ENCODE peak calls at places on chromosomes 1 and 21, in four cellular contexts. I is K562, U is HepG2, P is SK-N-SH. M is an unnamed sample.

GRCh38 chr21:25584833-25585232 is 22.4 kb downstream of the MRPL39 start:
- DNase-seq in I (no peak), U (no peak), P (no peak), M (no peak)

GRCh38 chr1:44089371-44090070 is 29.1 kb upstream of the KLF17 start:
- DNase-seq in I (no peak), U (peak), P (no peak), M (no peak)

GRCh38 chr1:111750856-111751255 is 4.8 kb upstream of the DDX20 start:
- DNase-seq in I (no peak), U (no peak), P (no peak), M (no peak)

GRCh38 chr1:39105061-39105840 is 79.1 kb downstream of the NDUFS5 start:
- DNase-seq in I (peak), U (no peak), P (peak), M (no peak)

GRCh38 chr1:212453156-212453857 is 20.6 kb downstream of the NENF start:
- DNase-seq in I (no peak), U (no peak), P (no peak), M (no peak)

GRCh38 chr1:37697090-37697489 is 4.8 kb downstream of the CDCA8 start:
- DNase-seq in I (no peak), U (no peak), P (no peak), M (no peak)

GRCh38 chr1:46446646-46447498 is 42.8 kb upstream of the DMBX1 start:
- DNase-seq in I (peak), U (peak), P (peak), M (no peak)

GRCh38 chr1:30687886-30688285 is 35.5 kb downstream of the MATN1 start:
- DNase-seq in I (no peak), U (no peak), P (no peak), M (no peak)

GRCh38 chr1:165218666-165219065 is 137.8 kb downstream of the LMX1A start:
- DNase-seq in I (no peak), U (no peak), P (no peak), M (no peak)

GRCh38 chr1:57599233-57599994 is 175.6 kb upstream of the DAB1 start:
- DNase-seq in I (no peak), U (no peak), P (no peak), M (no peak)

GRCh38 chr1:230382060-230382491 is 44.1 kb downstream of the PGBD5 start:
- DNase-seq in I (no peak), U (peak), P (no peak), M (no peak)

GRCh38 chr21:16280731-16281130 is 550.9 kb downstream of the USP25 start:
- DNase-seq in I (no peak), U (no peak), P (no peak), M (no peak)

GRCh38 chr1:228794173-228794572 is 58.9 kb downstream of the RHOU start:
- DNase-seq in I (no peak), U (no peak), P (no peak), M (peak)

GRCh38 chr1:156703336-156703735 is 2.0 kb downstream of the CRABP2 start:
- DNase-seq in I (no peak), U (no peak), P (no peak), M (no peak)

GRCh38 chr1:39919545-39919944 is 17.8 kb upstream of the MYCL start:
- DNase-seq in I (peak), U (peak), P (peak), M (peak)

GRCh38 chr1:18132707-18133066 is 25.1 kb downstream of the IGSF21 start:
- DNase-seq in I (no peak), U (no peak), P (no peak), M (no peak)

GRCh38 chr21:26842976-26843911 is 2.0 kb downstream of the ADAMTS1 start:
- DNase-seq in I (no peak), U (no peak), P (peak), M (no peak)

GRCh38 chr1:94683886-94684285 is 136.3 kb upstream of the SLC44A3 start:
- DNase-seq in I (no peak), U (no peak), P (no peak), M (no peak)

GRCh38 chr1:84377480-84378095 is 20.7 kb upstream of the DNASE2B start:
- DNase-seq in I (no peak), U (no peak), P (no peak), M (no peak)

GRCh38 chr1:203795382-203796222 is at the start of the genes ZBED6 and ZC3H11A:
- DNase-seq in I (peak), U (peak), P (peak), M (peak)

GRCh38 chr1:169001353-169001752 is 105.1 kb upstream of the ATP1B1 start:
- DNase-seq in I (no peak), U (no peak), P (no peak), M (no peak)

GRCh38 chr1:224127925-224128819 is 14.3 kb downstream of the FBXO28 start:
- DNase-seq in I (no peak), U (no peak), P (no peak), M (no peak)

GRCh38 chr1:61223140-61223539 is 140.8 kb downstream of the NFIA start:
- DNase-seq in I (no peak), U (peak), P (no peak), M (no peak)

GRCh38 chr1:50266509-50266908 is 156.7 kb downstream of the DMRTA2 start:
- DNase-seq in I (no peak), U (no peak), P (no peak), M (no peak)

GRCh38 chr21:39444406-39445145 is 1.0 kb downstream of the LCA5L start:
- DNase-seq in I (peak), U (no peak), P (peak), M (no peak)

GRCh38 chr1:81287681-81288080 is 513.1 kb upstream of the ADGRL2 start:
- DNase-seq in I (no peak), U (no peak), P (no peak), M (no peak)

GRCh38 chr1:51329443-51330325 is 678 bp downstream of the TTC39A start:
- DNase-seq in I (no peak), U (no peak), P (peak), M (no peak)

GRCh38 chr1:18217398-18218043 is 109.9 kb downstream of the IGSF21 start:
- DNase-seq in I (peak), U (peak), P (peak), M (no peak)

GRCh38 chr1:197180252-197180878 is 33.9 kb upstream of the ASPM start:
- DNase-seq in I (peak), U (peak), P (peak), M (no peak)

GRCh38 chr1:172430128-172430454 is 9.6 kb downstream of the C1orf105 start:
- DNase-seq in I (no peak), U (no peak), P (no peak), M (no peak)

GRCh38 chr1:14567903-14568302 is 30.6 kb upstream of the KAZN start:
- DNase-seq in I (no peak), U (no peak), P (no peak), M (no peak)

GRCh38 chr1:51504806-51505525 is 14.1 kb downstream of the EPS15 start:
- DNase-seq in I (no peak), U (peak), P (no peak), M (peak)

GRCh38 chr1:40058453-40059291 is 18.1 kb downstream of the CAP1 start:
- DNase-seq in I (no peak), U (peak), P (no peak), M (no peak)

GRCh38 chr1:38221006-38221649 is 174.5 kb upstream of the POU3F1 start:
- DNase-seq in I (no peak), U (no peak), P (no peak), M (no peak)

GRCh38 chr1:244349581-244350001 is 102.1 kb downstream of the ADSS2 start:
- DNase-seq in I (peak), U (no peak), P (no peak), M (no peak)

DNA sequence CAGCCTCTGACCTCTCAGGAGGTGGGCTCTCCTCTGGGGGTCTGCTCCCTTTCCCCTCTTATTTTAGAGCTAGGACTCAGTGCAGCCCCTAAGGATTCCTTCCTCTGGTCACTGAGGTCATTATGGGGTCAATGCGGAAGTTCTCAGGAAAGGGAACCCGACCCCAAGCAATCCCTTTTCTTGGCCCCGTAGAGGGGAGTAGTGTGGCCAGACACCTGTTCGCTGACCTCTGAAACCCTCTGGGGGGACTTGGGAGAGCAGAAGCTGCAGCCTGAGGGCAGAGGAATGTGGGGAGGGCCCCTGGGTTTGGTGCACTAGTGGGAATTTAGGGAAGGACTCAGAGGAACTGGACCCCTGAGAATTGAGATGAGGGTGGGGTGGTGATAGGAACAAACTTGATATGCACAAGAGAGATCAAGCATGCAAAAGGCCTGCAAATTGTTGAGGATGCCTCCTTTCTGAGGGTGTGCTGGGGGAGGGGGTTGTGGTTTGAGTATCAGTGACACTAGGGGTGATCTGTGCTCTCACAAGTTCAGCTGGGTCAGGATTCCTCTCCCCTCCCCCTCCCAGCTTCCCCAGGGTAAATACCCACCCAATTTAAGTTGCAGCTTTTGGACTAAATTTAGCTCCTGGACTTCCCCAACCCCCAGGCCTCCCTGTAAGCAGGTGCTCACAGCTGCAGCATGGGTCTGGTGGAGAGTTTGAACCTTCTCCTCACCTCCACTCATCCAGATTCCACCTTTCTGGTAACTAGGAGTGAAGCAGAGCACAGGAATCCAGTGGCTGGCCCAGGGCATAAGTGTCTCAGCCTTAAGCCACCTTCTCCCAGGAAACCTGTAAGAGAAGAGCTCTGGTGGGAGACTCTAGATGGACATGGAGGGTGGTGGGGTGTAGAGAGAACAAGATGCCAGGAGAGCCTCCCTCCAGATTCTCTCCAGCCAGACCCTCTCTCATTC is 13.5 kb downstream of the ADAMTSL4 start:
- DNase-seq in I (no peak), U (no peak), P (no peak), M (peak)
- TF ChIP-seq NFIC in I (no peak), U (no peak), P (no peak), M (no peak)

GRCh38 chr1:160411231-160411630 is 10.9 kb downstream of the VANGL2 start:
- DNase-seq in I (no peak), U (no peak), P (no peak), M (no peak)
- H3K27ac ChIP-seq in I (no peak), U (no peak), P (no peak), M (no peak)

DNA sequence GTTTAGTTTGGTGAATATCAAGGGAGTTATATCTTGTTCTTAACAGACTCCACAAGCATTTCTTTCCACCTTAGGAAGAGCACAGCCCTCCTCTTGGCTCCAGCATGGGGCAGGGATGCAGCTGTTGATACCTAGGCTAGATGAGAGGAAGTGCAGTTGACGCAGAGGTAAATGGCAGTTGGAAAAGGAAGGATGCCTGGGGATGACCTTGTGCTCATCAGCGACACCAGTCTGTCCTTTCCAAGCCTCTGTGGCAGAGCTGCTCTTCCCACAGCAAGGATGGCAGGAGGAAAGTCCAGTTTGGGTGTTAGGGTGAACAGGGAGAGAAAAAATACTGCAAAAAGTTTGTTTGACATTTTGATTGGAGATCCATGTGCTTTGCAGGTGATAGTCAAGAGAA is 6.2 kb downstream of the PROX1 start:
- DNase-seq in I (no peak), U (no peak), P (peak), M (no peak)
- TF ChIP-seq NFIC in I (no peak), U (no peak), P (no peak), M (no peak)

GRCh38 chr1:248838357-248839167 is 538 bp downstream of the ZNF672 start:
- DNase-seq in I (peak), U (peak), P (peak), M (no peak)

GRCh38 chr1:248831842-248832241 is 6.1 kb upstream of the SH3BP5L start:
- DNase-seq in I (no peak), U (no peak), P (no peak), M (no peak)

GRCh38 chr1:248837794-248838356 is at the start of gene ZNF672:
- DNase-seq in I (peak), U (peak), P (peak), M (peak)

GRCh38 chr1:248837045-248837793 is 805 bp upstream of the ZNF672 start:
- DNase-seq in I (no peak), U (no peak), P (no peak), M (no peak)

DNA sequence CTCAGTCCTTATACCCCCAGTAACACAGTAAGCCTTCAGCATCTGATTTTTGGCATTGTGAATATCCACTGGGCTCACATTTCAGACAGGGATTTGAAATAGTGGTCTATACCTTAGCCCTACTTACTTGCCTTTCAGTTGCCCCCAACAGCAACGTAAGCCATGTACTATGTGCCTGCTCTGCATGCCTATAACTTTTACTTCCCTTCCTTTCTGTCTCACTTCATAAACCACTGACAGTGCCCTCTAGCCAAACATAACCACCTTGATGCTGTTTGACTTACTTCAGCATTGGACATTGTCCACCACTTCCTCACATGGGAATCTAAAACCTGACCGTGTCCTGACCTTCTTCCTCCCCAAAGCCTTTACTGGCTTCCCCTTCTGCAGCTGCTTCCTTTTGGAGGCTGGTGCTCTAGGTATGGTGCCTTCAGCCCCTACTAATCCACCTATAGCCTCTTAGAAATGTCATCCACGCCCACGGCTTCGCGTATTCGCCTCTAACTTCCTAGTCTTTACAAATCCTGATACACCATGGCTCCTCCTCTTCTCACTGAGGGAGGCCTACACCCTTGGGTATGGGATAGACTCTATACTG is 3.6 kb upstream of the ZNF672 start:
- DNase-seq in I (no peak), U (no peak), P (no peak), M (no peak)
- H3K27ac ChIP-seq in I (peak), U (no peak), P (no peak), M (no peak)

M was measured in GM12878.